ENCODE peak calls at places on chromosomes 12 and 14, in six cellular contexts. R is left ventricle myocardium inferior, X is astrocyte, B is suprapubic skin, N is foreskin keratinocyte, J is neural progenitor cell. K is an unnamed sample.

GRCh38 chr14:34806257-34806656 is 68.9 kb downstream of the BAZ1A start:
- DNase-seq in R (no peak), X (no peak), B (no peak), N (no peak), J (no peak), K (no peak)

GRCh38 chr14:90509403-90509802 is 112.6 kb downstream of the CALM1 start:
- DNase-seq in R (no peak), X (no peak), B (no peak), N (no peak), J (no peak), K (no peak)

GRCh38 chr14:52891800-52892199 is 59.0 kb downstream of the FERMT2 start:
- DNase-seq in R (no peak), X (no peak), B (no peak), N (no peak), J (no peak), K (no peak)

GRCh38 chr12:47206450-47206830 is 126.7 kb upstream of the AMIGO2 start:
- DNase-seq in R (no peak), X (no peak), B (no peak), N (no peak), J (no peak), K (no peak)

GRCh38 chr12:98042668-98043067 is 472.7 kb upstream of the TMPO start:
- DNase-seq in R (no peak), X (no peak), B (no peak), N (no peak), J (no peak), K (no peak)

GRCh38 chr14:95467232-95467631 is 49.2 kb downstream of the SYNE3 start:
- DNase-seq in R (no peak), X (no peak), B (no peak), N (no peak), J (no peak), K (no peak)

GRCh38 chr12:123030686-123031085 is 50.2 kb downstream of the ARL6IP4 start:
- DNase-seq in R (no peak), X (no peak), B (no peak), N (no peak), J (no peak), K (no peak)

GRCh38 chr12:26044007-26044394 is 80.8 kb downstream of the BHLHE41 start:
- DNase-seq in R (no peak), X (peak; percentile 31), B (no peak), N (no peak), J (no peak), K (no peak)

GRCh38 chr12:6465467-6466183 is 4.9 kb downstream of the VAMP1 start:
- DNase-seq in R (no peak), X (peak; percentile 41), B (no peak), N (no peak), J (peak; percentile 82), K (peak; percentile 69)

GRCh38 chr12:101855364-101855884 is 22.0 kb upstream of the DRAM1 start:
- DNase-seq in R (no peak), X (peak; percentile 46), B (no peak), N (peak; percentile 52), J (no peak), K (no peak)

GRCh38 chr12:66662729-66663128 is 16.1 kb downstream of the GRIP1 start:
- DNase-seq in R (no peak), X (peak; percentile 63), B (no peak), N (peak; percentile 19), J (no peak), K (no peak)

GRCh38 chr12:47038270-47038748 is 41.1 kb upstream of the PCED1B start:
- DNase-seq in R (no peak), X (peak; percentile 59), B (no peak), N (no peak), J (no peak), K (no peak)

GRCh38 chr12:121323908-121324307 is 27.4 kb upstream of the CAMKK2 start:
- DNase-seq in R (no peak), X (no peak), B (no peak), N (no peak), J (no peak), K (no peak)

GRCh38 chr14:99524804-99525698 is 43.8 kb downstream of the CCNK start:
- DNase-seq in R (peak; percentile 13), X (peak; percentile 54), B (no peak), N (no peak), J (peak; percentile 67), K (no peak)

GRCh38 chr12:12887471-12887870 is 3.9 kb upstream of the GPRC5A start:
- DNase-seq in R (no peak), X (no peak), B (no peak), N (no peak), J (no peak), K (no peak)

GRCh38 chr12:47636908-47637780 is 68.7 kb downstream of the RPAP3 start:
- DNase-seq in R (peak; percentile 19), X (no peak), B (no peak), N (peak; percentile 31), J (peak; percentile 33), K (no peak)

GRCh38 chr12:10363922-10364838 is 25.7 kb downstream of the KLRK1 start:
- DNase-seq in R (peak; percentile 26), X (peak; percentile 49), B (no peak), N (no peak), J (peak; percentile 41), K (no peak)

GRCh38 chr12:116599285-116600122 is 40.3 kb downstream of the MAP1LC3B2 start:
- DNase-seq in R (peak; percentile 86), X (peak; percentile 60), B (peak; percentile 94), N (no peak), J (peak; percentile 86), K (peak; percentile 89)

GRCh38 chr12:100279612-100280244 is 12.8 kb downstream of the SCYL2 start:
- DNase-seq in R (no peak), X (no peak), B (no peak), N (no peak), J (peak; percentile 30), K (no peak)

GRCh38 chr14:102185360-102185759 is 45.7 kb downstream of the WDR20 start:
- DNase-seq in R (no peak), X (no peak), B (no peak), N (no peak), J (no peak), K (no peak)

GRCh38 chr12:132289356-132290202 is 39.8 kb downstream of the GALNT9 start:
- DNase-seq in R (no peak), X (no peak), B (no peak), N (no peak), J (peak; percentile 76), K (no peak)

GRCh38 chr14:25132734-25133422 is 82.9 kb upstream of the STXBP6 start:
- DNase-seq in R (peak; percentile 51), X (peak; percentile 23), B (no peak), N (no peak), J (peak; percentile 84), K (peak; percentile 76)

GRCh38 chr14:35404496-35405303 is at the start of gene NFKBIA:
- DNase-seq in R (peak; percentile 94), X (peak; percentile 69), B (peak; percentile 95), N (no peak), J (peak; percentile 92), K (peak; percentile 92)

DNA sequence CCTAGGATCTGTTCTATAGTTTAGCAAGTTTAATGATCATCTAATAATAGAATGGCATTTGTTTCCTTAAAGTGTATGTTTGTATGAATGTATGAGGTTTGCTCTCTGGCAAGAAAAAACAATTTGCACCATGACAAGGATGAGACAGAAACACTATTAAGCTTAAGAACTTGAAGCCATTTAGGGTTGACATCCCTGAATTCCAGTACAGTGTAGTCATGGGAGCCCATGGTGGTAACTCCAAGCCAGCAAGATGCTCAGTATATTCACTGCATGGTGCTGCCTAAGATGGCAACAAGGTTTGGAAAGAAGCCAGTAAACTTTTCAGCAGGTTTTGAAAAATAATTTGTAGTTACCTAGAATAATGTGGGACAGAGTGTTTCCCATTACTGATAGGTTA is 158.6 kb downstream of the PRIMA1 start:
- DNase-seq in R (no peak), X (no peak), B (no peak), N (no peak), J (no peak), K (no peak)
- H3K27me3 ChIP-seq in R (peaks cover 9% of the 10 kb centered on the region), X (peaks cover 2% of the 10 kb centered on the region), B (no peaks in the 10 kb centered on the region), N (no peaks in the 10 kb centered on the region), J (no peaks in the 10 kb centered on the region), K (no peaks in the 10 kb centered on the region)

DNA sequence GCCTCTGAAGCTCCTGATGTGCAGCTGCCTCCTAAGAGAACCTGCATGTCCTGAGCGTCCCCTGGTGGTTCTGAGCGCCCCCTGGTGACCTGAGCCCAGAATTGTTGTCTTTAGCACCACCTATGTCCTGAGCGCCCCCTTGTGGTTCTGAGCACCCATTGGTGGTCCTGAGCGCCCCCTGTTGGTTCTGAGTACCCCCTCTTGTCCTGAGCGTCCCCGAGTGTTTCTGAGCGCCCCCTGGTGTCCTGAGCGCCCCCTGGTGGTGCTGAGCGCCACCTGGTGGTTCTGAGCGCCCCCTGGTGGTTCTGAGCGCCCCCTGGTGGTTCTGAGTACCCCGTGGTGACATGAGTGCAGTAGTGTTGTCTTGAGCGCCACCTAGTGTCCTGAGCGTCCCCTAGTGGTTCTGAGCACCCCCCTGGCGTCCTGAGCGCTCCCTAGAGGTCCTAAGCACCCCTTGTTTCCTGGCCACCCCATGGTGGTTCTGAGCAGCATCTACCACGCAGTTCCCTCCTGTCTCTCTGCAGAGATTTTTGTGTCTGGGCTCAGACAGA is 782.5 kb downstream of the TMEM121 start:
- DNase-seq in R (no peak), X (no peak), B (no peak), N (no peak), J (peak; percentile 42), K (no peak)
- TF ChIP-seq CTCF in R (peak; percentile 36), X (peak; percentile 21), B (peak; percentile 23), N (peak; percentile 69), J (peak; percentile 60), K (peak; percentile 55)

GRCh38 chr14:64931123-64931522 is 11.4 kb downstream of the GPX2 start:
- DNase-seq in R (no peak), X (no peak), B (no peak), N (no peak), J (no peak), K (no peak)

GRCh38 chr14:64929003-64929337 is 13.6 kb downstream of the GPX2 start:
- DNase-seq in R (no peak), X (no peak), B (no peak), N (no peak), J (no peak), K (no peak)

GRCh38 chr14:64928239-64929002 is 14.1 kb downstream of the GPX2 start:
- DNase-seq in R (no peak), X (no peak), B (no peak), N (no peak), J (no peak), K (no peak)

GRCh38 chr14:64932231-64932630 is 10.3 kb downstream of the GPX2 start:
- DNase-seq in R (no peak), X (no peak), B (no peak), N (no peak), J (no peak), K (no peak)

GRCh38 chr14:64930085-64930843 is 12.3 kb downstream of the GPX2 start:
- DNase-seq in R (no peak), X (peak; percentile 57), B (no peak), N (no peak), J (no peak), K (no peak)
- H3K4me1 ChIP-seq in R (peaks cover 52% of the 10 kb centered on the region), X (no peaks in the 10 kb centered on the region), B (peaks cover 16% of the 10 kb centered on the region), N (no peaks in the 10 kb centered on the region), J (no peaks in the 10 kb centered on the region), K (peaks cover 31% of the 10 kb centered on the region)

GRCh38 chr12:106903241-106903950 is 52.3 kb upstream of the TMEM263 start:
- DNase-seq in R (peak; percentile 71), X (peak; percentile 25), B (peak; percentile 63), N (no peak), J (peak; percentile 93), K (peak; percentile 61)
- H3K27me3 ChIP-seq in R (peaks cover 37% of the 10 kb centered on the region), X (no peaks in the 10 kb centered on the region), B (peaks cover 12% of the 10 kb centered on the region), N (no peaks in the 10 kb centered on the region), J (peaks cover 43% of the 10 kb centered on the region), K (no peaks in the 10 kb centered on the region)

K was measured in right atrium auricular region.